ENCODE peak calls at places on chromosomes 2 and 18, in six cellular contexts. One of them, this sample, is unnamed.

GRCh38 chr2:167957662-167958061 is 289.7 kb downstream of the STK39 start:
- DNase-seq in suprapubic skin: no peak
- DNase-seq in HepG2: no peak
- DNase-seq in GM06990: no peak
- DNase-seq in neural crest cell: no peak
- DNase-seq in BE2C: no peak
- DNase-seq in this sample: no peak

GRCh38 chr2:227152093-227152766 is 11.8 kb downstream of the COL4A4 start:
- DNase-seq in suprapubic skin: no peak
- DNase-seq in HepG2: no peak
- DNase-seq in GM06990: no peak
- DNase-seq in neural crest cell: no peak
- DNase-seq in BE2C: no peak
- DNase-seq in this sample: no peak

GRCh38 chr2:173854840-173855239 is 110.3 kb downstream of the SP3 start:
- DNase-seq in suprapubic skin: peak; percentile 73
- DNase-seq in HepG2: no peak
- DNase-seq in GM06990: no peak
- DNase-seq in neural crest cell: no peak
- DNase-seq in BE2C: peak; percentile 58
- DNase-seq in this sample: no peak

GRCh38 chr18:53677480-53677879 is 547.0 kb downstream of the MBD2 start:
- DNase-seq in suprapubic skin: no peak
- DNase-seq in HepG2: no peak
- DNase-seq in GM06990: no peak
- DNase-seq in neural crest cell: no peak
- DNase-seq in BE2C: no peak
- DNase-seq in this sample: no peak

GRCh38 chr2:14901740-14902139 is 269.2 kb downstream of the LRATD1 start:
- DNase-seq in suprapubic skin: no peak
- DNase-seq in HepG2: no peak
- DNase-seq in GM06990: no peak
- DNase-seq in neural crest cell: no peak
- DNase-seq in BE2C: no peak
- DNase-seq in this sample: no peak

GRCh38 chr18:54845788-54846187 is 17.5 kb downstream of the RAB27B start:
- DNase-seq in suprapubic skin: no peak
- DNase-seq in HepG2: no peak
- DNase-seq in GM06990: no peak
- DNase-seq in neural crest cell: no peak
- DNase-seq in BE2C: no peak
- DNase-seq in this sample: no peak

GRCh38 chr2:31967790-31968189 is 43.0 kb downstream of the MEMO1 start:
- DNase-seq in suprapubic skin: no peak
- DNase-seq in HepG2: no peak
- DNase-seq in GM06990: no peak
- DNase-seq in neural crest cell: no peak
- DNase-seq in BE2C: no peak
- DNase-seq in this sample: no peak

GRCh38 chr18:5546660-5547059 is 2.9 kb upstream of the EPB41L3 start:
- DNase-seq in suprapubic skin: no peak
- DNase-seq in HepG2: no peak
- DNase-seq in GM06990: no peak
- DNase-seq in neural crest cell: peak; percentile 18
- DNase-seq in BE2C: no peak
- DNase-seq in this sample: no peak

GRCh38 chr2:127324635-127325034 is 30.7 kb upstream of the ERCC3 start:
- DNase-seq in suprapubic skin: no peak
- DNase-seq in HepG2: peak; percentile 59
- DNase-seq in GM06990: no peak
- DNase-seq in neural crest cell: no peak
- DNase-seq in BE2C: peak; percentile 27
- DNase-seq in this sample: no peak

GRCh38 chr2:28639836-28640235 is 111.8 kb upstream of the PPP1CB start:
- DNase-seq in suprapubic skin: no peak
- DNase-seq in HepG2: peak; percentile 75
- DNase-seq in GM06990: no peak
- DNase-seq in neural crest cell: no peak
- DNase-seq in BE2C: no peak
- DNase-seq in this sample: no peak

GRCh38 chr2:78845786-78846185 is 179.7 kb upstream of the REG3G start:
- DNase-seq in suprapubic skin: no peak
- DNase-seq in HepG2: no peak
- DNase-seq in GM06990: no peak
- DNase-seq in neural crest cell: no peak
- DNase-seq in BE2C: no peak
- DNase-seq in this sample: no peak

GRCh38 chr2:54899576-54900200 is 150.6 kb downstream of the RTN4 start:
- DNase-seq in suprapubic skin: no peak
- DNase-seq in HepG2: peak; percentile 55
- DNase-seq in GM06990: no peak
- DNase-seq in neural crest cell: no peak
- DNase-seq in BE2C: no peak
- DNase-seq in this sample: no peak

GRCh38 chr2:46308081-46308480 is 10.9 kb downstream of the EPAS1 start:
- DNase-seq in suprapubic skin: no peak
- DNase-seq in HepG2: no peak
- DNase-seq in GM06990: no peak
- DNase-seq in neural crest cell: no peak
- DNase-seq in BE2C: no peak
- DNase-seq in this sample: no peak

GRCh38 chr2:12293868-12294267 is 422.9 kb upstream of the TRIB2 start:
- DNase-seq in suprapubic skin: no peak
- DNase-seq in HepG2: no peak
- DNase-seq in GM06990: peak; percentile 72
- DNase-seq in neural crest cell: no peak
- DNase-seq in BE2C: no peak
- DNase-seq in this sample: no peak

GRCh38 chr2:195759877-195760276 is 102.9 kb downstream of the SLC39A10 start:
- DNase-seq in suprapubic skin: no peak
- DNase-seq in HepG2: no peak
- DNase-seq in GM06990: no peak
- DNase-seq in neural crest cell: no peak
- DNase-seq in BE2C: no peak
- DNase-seq in this sample: no peak

GRCh38 chr18:3054214-3054613 is 41.3 kb upstream of the LPIN2 start:
- DNase-seq in suprapubic skin: no peak
- DNase-seq in HepG2: no peak
- DNase-seq in GM06990: no peak
- DNase-seq in neural crest cell: no peak
- DNase-seq in BE2C: no peak
- DNase-seq in this sample: no peak

GRCh38 chr2:63057249-63058148 is 6.9 kb downstream of the OTX1 start:
- DNase-seq in suprapubic skin: no peak
- DNase-seq in HepG2: no peak
- DNase-seq in GM06990: peak; percentile 15
- DNase-seq in neural crest cell: peak; percentile 15
- DNase-seq in BE2C: no peak
- DNase-seq in this sample: no peak

GRCh38 chr2:63059434-63060078 is 8.9 kb downstream of the OTX1 start:
- DNase-seq in suprapubic skin: no peak
- DNase-seq in HepG2: no peak
- DNase-seq in GM06990: peak; percentile 12
- DNase-seq in neural crest cell: peak; percentile 15
- DNase-seq in BE2C: no peak
- DNase-seq in this sample: no peak

GRCh38 chr2:63058149-63058741 is 7.6 kb downstream of the OTX1 start:
- DNase-seq in suprapubic skin: no peak
- DNase-seq in HepG2: no peak
- DNase-seq in GM06990: peak; percentile 31
- DNase-seq in neural crest cell: no peak
- DNase-seq in BE2C: no peak
- DNase-seq in this sample: no peak

GRCh38 chr2:63060079-63060482 is 9.5 kb downstream of the OTX1 start:
- DNase-seq in suprapubic skin: no peak
- DNase-seq in HepG2: no peak
- DNase-seq in GM06990: no peak
- DNase-seq in neural crest cell: no peak
- DNase-seq in BE2C: no peak
- DNase-seq in this sample: no peak

DNA sequence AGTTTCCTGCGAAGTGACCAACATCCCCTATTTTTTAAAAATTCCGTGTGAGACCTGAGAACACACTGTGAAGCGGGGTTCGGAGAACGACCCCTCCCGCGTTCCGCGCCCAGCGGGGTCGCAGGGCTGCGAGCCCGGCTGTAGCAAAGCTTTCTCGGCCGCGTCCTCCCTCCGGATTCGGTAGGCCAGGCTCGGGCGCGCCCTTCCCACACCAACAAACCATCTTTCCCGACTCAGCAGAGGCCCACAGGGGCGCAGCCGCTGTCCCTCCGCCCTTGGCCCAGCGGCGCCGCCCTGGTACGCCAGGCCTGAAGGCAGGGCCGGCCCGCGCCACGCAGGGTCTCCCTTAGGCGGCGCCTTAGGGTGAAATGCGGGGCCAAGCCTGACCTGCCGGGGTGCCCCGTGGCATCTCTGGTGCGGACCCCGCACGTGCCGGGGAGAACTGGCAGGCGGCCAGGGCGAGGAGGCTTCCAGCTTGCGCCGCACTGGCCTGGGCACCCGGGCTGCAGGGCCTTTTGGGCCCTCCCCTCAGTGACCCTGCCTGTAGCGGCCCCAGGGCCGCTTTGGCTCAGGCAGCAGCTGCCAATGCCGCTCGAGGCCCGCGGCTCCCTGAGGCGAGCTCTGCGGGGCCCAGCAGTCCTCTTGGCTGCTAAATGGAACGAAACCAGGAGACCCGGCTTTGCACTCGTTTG is 8.3 kb downstream of the OTX1 start:
- DNase-seq in suprapubic skin: no peak
- DNase-seq in HepG2: no peak
- DNase-seq in GM06990: peak; percentile 28
- DNase-seq in neural crest cell: peak; percentile 45
- DNase-seq in BE2C: no peak
- DNase-seq in this sample: no peak
- TF ChIP-seq CTCF in suprapubic skin: no peak
- TF ChIP-seq CTCF in HepG2: no peak
- TF ChIP-seq CTCF in GM06990: no peak
- TF ChIP-seq CTCF in neural crest cell: no peak
- TF ChIP-seq CTCF in BE2C: no peak
- TF ChIP-seq CTCF in this sample: no peak

GRCh38 chr2:38315707-38316333 is 61.3 kb downstream of the ATL2 start:
- DNase-seq in suprapubic skin: no peak
- DNase-seq in HepG2: peak; percentile 68
- DNase-seq in GM06990: no peak
- DNase-seq in neural crest cell: peak; percentile 23
- DNase-seq in BE2C: no peak
- DNase-seq in this sample: no peak
- TF ChIP-seq CTCF in suprapubic skin: peak; percentile 58
- TF ChIP-seq CTCF in HepG2: peak; percentile 72
- TF ChIP-seq CTCF in GM06990: peak; percentile 60
- TF ChIP-seq CTCF in neural crest cell: peak; percentile 80
- TF ChIP-seq CTCF in BE2C: peak; percentile 85
- TF ChIP-seq CTCF in this sample: peak; percentile 98

GRCh38 chr2:18926633-18927524 is 337.5 kb upstream of the NT5C1B start:
- DNase-seq in suprapubic skin: no peak
- DNase-seq in HepG2: no peak
- DNase-seq in GM06990: peak; percentile 55
- DNase-seq in neural crest cell: no peak
- DNase-seq in BE2C: no peak
- DNase-seq in this sample: no peak
- TF ChIP-seq CTCF in suprapubic skin: no peak
- TF ChIP-seq CTCF in HepG2: no peak
- TF ChIP-seq CTCF in GM06990: no peak
- TF ChIP-seq CTCF in neural crest cell: no peak
- TF ChIP-seq CTCF in BE2C: no peak
- TF ChIP-seq CTCF in this sample: no peak

DNA sequence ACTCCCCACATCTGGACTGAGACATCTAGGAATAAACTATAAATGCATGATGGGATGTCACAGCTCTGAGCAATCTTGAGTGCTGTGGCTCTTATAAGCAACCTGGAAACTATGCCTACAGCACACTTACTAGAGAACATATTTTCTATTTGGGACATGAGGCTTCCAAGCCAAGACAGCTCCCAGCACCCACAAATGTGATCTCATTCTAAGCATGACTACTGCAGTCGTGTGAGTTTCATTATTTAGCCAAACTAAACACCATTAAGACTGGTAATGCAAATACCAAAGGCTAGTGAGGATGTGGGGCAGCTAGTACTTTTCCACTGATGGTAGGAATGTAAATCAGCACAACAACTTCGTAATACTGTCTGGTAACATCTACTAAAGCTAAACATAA is 72.5 kb downstream of the RTTN start:
- DNase-seq in suprapubic skin: no peak
- DNase-seq in HepG2: peak; percentile 10
- DNase-seq in GM06990: no peak
- DNase-seq in neural crest cell: no peak
- DNase-seq in BE2C: no peak
- DNase-seq in this sample: no peak
- TF ChIP-seq CTCF in suprapubic skin: no peak
- TF ChIP-seq CTCF in HepG2: no peak
- TF ChIP-seq CTCF in GM06990: no peak
- TF ChIP-seq CTCF in neural crest cell: no peak
- TF ChIP-seq CTCF in BE2C: no peak
- TF ChIP-seq CTCF in this sample: peak; percentile 36

GRCh38 chr2:164696634-164697033 is 75.4 kb upstream of the GRB14 start:
- DNase-seq in suprapubic skin: no peak
- DNase-seq in HepG2: no peak
- DNase-seq in GM06990: no peak
- DNase-seq in neural crest cell: no peak
- DNase-seq in BE2C: no peak
- DNase-seq in this sample: no peak
- TF ChIP-seq CTCF in suprapubic skin: no peak
- TF ChIP-seq CTCF in HepG2: no peak
- TF ChIP-seq CTCF in GM06990: no peak
- TF ChIP-seq CTCF in neural crest cell: peak; percentile 30
- TF ChIP-seq CTCF in BE2C: peak; percentile 29
- TF ChIP-seq CTCF in this sample: no peak

GRCh38 chr2:38076250-38076709 is 329 bp upstream of the CYP1B1 start:
- DNase-seq in suprapubic skin: peak; percentile 87
- DNase-seq in HepG2: no peak
- DNase-seq in GM06990: peak; percentile 82
- DNase-seq in neural crest cell: peak; percentile 40
- DNase-seq in BE2C: peak; percentile 76
- DNase-seq in this sample: no peak
- TF ChIP-seq CTCF in suprapubic skin: peak; percentile 36
- TF ChIP-seq CTCF in HepG2: no peak
- TF ChIP-seq CTCF in GM06990: no peak
- TF ChIP-seq CTCF in neural crest cell: peak; percentile 70
- TF ChIP-seq CTCF in BE2C: peak; percentile 52
- TF ChIP-seq CTCF in this sample: peak; percentile 82

GRCh38 chr2:23988371-23988770 is 21.5 kb upstream of the MFSD2B start:
- DNase-seq in suprapubic skin: no peak
- DNase-seq in HepG2: peak; percentile 13
- DNase-seq in GM06990: no peak
- DNase-seq in neural crest cell: no peak
- DNase-seq in BE2C: no peak
- DNase-seq in this sample: no peak
- TF ChIP-seq CTCF in suprapubic skin: no peak
- TF ChIP-seq CTCF in HepG2: peak; percentile 52
- TF ChIP-seq CTCF in GM06990: peak; percentile 27
- TF ChIP-seq CTCF in neural crest cell: no peak
- TF ChIP-seq CTCF in BE2C: peak; percentile 20
- TF ChIP-seq CTCF in this sample: peak; percentile 73

This sample was measured in chondrocyte.